ENCODE peak calls at places on chromosomes 16 and 17, in four cellular contexts. N, O, Q and B are unnamed samples.

GRCh38 chr17:50051082-50051576 is 4.8 kb upstream of the ITGA3 start:
- DNase-seq in N (peak), O (peak), Q (peak), B (peak)

GRCh38 chr16:26963109-26963508 is 103.6 kb upstream of the C16orf82 start:
- DNase-seq in N (peak), O (peak), Q (no peak), B (peak)

GRCh38 chr17:19337712-19338023 is 24.9 kb downstream of the B9D1 start:
- DNase-seq in N (no peak), O (no peak), Q (no peak), B (peak)

GRCh38 chr16:49311823-49312222 is 30.2 kb upstream of the CBLN1 start:
- DNase-seq in N (no peak), O (no peak), Q (no peak), B (no peak)

GRCh38 chr17:49343273-49343672 is 18.8 kb downstream of the ZNF652 start:
- DNase-seq in N (peak), O (no peak), Q (peak), B (no peak)

GRCh38 chr17:63150994-63151464 is 185.0 kb downstream of the TANC2 start:
- DNase-seq in N (no peak), O (no peak), Q (peak), B (peak)

GRCh38 chr16:85027968-85028637 is 508 bp downstream of the KIAA0513 start:
- DNase-seq in N (no peak), O (no peak), Q (no peak), B (no peak)

GRCh38 chr16:23491490-23492391 is 18.6 kb downstream of the GGA2 start:
- DNase-seq in N (peak), O (peak), Q (peak), B (no peak)